ENCODE peak calls at places on chromosomes 2 and 18, in six cellular contexts. G, D, M, H, T and S are unnamed samples.

GRCh38 chr2:119929537-119929936 is 83.3 kb upstream of the EPB41L5 start:
- DNase-seq in G (no peak), D (no peak), M (no peak), H (no peak), T (no peak), S (no peak)

GRCh38 chr2:237429761-237430160 is 15.8 kb upstream of the COL6A3 start:
- DNase-seq in G (no peak), D (no peak), M (no peak), H (no peak), T (no peak), S (no peak)

GRCh38 chr2:12391097-12391496 is 325.6 kb upstream of the TRIB2 start:
- DNase-seq in G (no peak), D (no peak), M (no peak), H (peak; percentile 13), T (no peak), S (no peak)

GRCh38 chr2:228408529-228409227 is 227.2 kb upstream of the SPHKAP start:
- DNase-seq in G (no peak), D (no peak), M (no peak), H (no peak), T (no peak), S (no peak)

GRCh38 chr2:234989183-234989701 is 37.4 kb downstream of the SH3BP4 start:
- DNase-seq in G (no peak), D (no peak), M (peak; percentile 91), H (no peak), T (peak; percentile 91), S (no peak)

GRCh38 chr2:219870023-219870422 is 242.6 kb downstream of the SLC4A3 start:
- DNase-seq in G (no peak), D (no peak), M (no peak), H (no peak), T (no peak), S (no peak)

GRCh38 chr2:47069628-47070154 is 85.4 kb downstream of the STPG4 start:
- DNase-seq in G (no peak), D (peak; percentile 82), M (peak; percentile 96), H (peak; percentile 84), T (no peak), S (no peak)

GRCh38 chr2:143725425-143725824 is 596.2 kb downstream of the ARHGAP15 start:
- DNase-seq in G (no peak), D (no peak), M (no peak), H (no peak), T (no peak), S (no peak)

GRCh38 chr18:46478796-46479195 is 178.2 kb downstream of the LOXHD1 start:
- DNase-seq in G (no peak), D (no peak), M (no peak), H (no peak), T (no peak), S (no peak)

GRCh38 chr18:706438-706837 is 6.0 kb downstream of the ENOSF1 start:
- DNase-seq in G (no peak), D (no peak), M (no peak), H (no peak), T (no peak), S (no peak)

GRCh38 chr2:30522421-30522820 is 75.4 kb downstream of the LCLAT1 start:
- DNase-seq in G (no peak), D (no peak), M (no peak), H (no peak), T (no peak), S (no peak)

GRCh38 chr2:38301340-38301968 is 75.6 kb downstream of the ATL2 start:
- DNase-seq in G (no peak), D (no peak), M (no peak), H (no peak), T (no peak), S (no peak)

GRCh38 chr2:226798422-226799210 is 1.0 kb downstream of the IRS1 start:
- DNase-seq in G (peak; percentile 54), D (no peak), M (peak; percentile 46), H (no peak), T (no peak), S (peak; percentile 61)

GRCh38 chr2:127531133-127531709 is 4.3 kb upstream of the MYO7B start:
- DNase-seq in G (no peak), D (no peak), M (no peak), H (peak; percentile 21), T (no peak), S (no peak)

GRCh38 chr18:59744271-59744721 is 47.1 kb upstream of the CCBE1 start:
- DNase-seq in G (no peak), D (no peak), M (no peak), H (no peak), T (no peak), S (no peak)

GRCh38 chr2:31365348-31365747 is 49.2 kb downstream of the XDH start:
- DNase-seq in G (no peak), D (no peak), M (no peak), H (no peak), T (no peak), S (no peak)

GRCh38 chr2:217113496-217113895 is 253.6 kb upstream of the TNP1 start:
- DNase-seq in G (no peak), D (no peak), M (no peak), H (no peak), T (no peak), S (no peak)

GRCh38 chr2:100198461-100199230 is 56.3 kb upstream of the AFF3 start:
- DNase-seq in G (no peak), D (no peak), M (no peak), H (no peak), T (no peak), S (no peak)

GRCh38 chr2:100814043-100814442 is 5.9 kb upstream of the NPAS2 start:
- DNase-seq in G (no peak), D (no peak), M (no peak), H (no peak), T (no peak), S (no peak)

GRCh38 chr2:199704358-199705238 is 146.4 kb downstream of the FTCDNL1 start:
- DNase-seq in G (no peak), D (peak; percentile 36), M (no peak), H (peak; percentile 53), T (no peak), S (no peak)

GRCh38 chr2:237591021-237591370 is 462 bp upstream of the RAB17 start:
- DNase-seq in G (no peak), D (peak; percentile 77), M (peak; percentile 76), H (peak; percentile 68), T (no peak), S (no peak)

GRCh38 chr18:43571078-43571689 is 293.9 kb upstream of the SYT4 start:
- DNase-seq in G (no peak), D (no peak), M (no peak), H (peak; percentile 27), T (no peak), S (no peak)

GRCh38 chr2:70828914-70829824 is 6.4 kb downstream of the CD207 start:
- DNase-seq in G (no peak), D (no peak), M (no peak), H (no peak), T (no peak), S (no peak)

GRCh38 chr2:232139171-232139594 is 177.7 kb downstream of the DIS3L2 start:
- DNase-seq in G (no peak), D (no peak), M (no peak), H (no peak), T (no peak), S (no peak)

GRCh38 chr2:233143700-233144331 is 83.7 kb downstream of the INPP5D start:
- DNase-seq in G (no peak), D (no peak), M (no peak), H (no peak), T (no peak), S (no peak)

GRCh38 chr18:12625242-12625641 is 32.7 kb downstream of the SPIRE1 start:
- DNase-seq in G (no peak), D (no peak), M (no peak), H (no peak), T (no peak), S (no peak)

GRCh38 chr2:199379251-199379650 is 78.5 kb downstream of the SATB2 start:
- DNase-seq in G (no peak), D (no peak), M (no peak), H (no peak), T (no peak), S (no peak)

GRCh38 chr2:60961457-60961856 is 56.1 kb upstream of the PEX13 start:
- DNase-seq in G (no peak), D (no peak), M (no peak), H (no peak), T (no peak), S (no peak)

GRCh38 chr2:238502956-238503791 is 76.4 kb downstream of the ASB1 start:
- DNase-seq in G (no peak), D (no peak), M (no peak), H (no peak), T (no peak), S (no peak)

GRCh38 chr18:75779910-75780309 is 352.4 kb upstream of the SMIM21 start:
- DNase-seq in G (no peak), D (no peak), M (no peak), H (no peak), T (no peak), S (no peak)
- TF ChIP-seq POLR2A in G (no peak), D (no peak), M (no peak), H (no peak), T (no peak), S (no peak)

DNA sequence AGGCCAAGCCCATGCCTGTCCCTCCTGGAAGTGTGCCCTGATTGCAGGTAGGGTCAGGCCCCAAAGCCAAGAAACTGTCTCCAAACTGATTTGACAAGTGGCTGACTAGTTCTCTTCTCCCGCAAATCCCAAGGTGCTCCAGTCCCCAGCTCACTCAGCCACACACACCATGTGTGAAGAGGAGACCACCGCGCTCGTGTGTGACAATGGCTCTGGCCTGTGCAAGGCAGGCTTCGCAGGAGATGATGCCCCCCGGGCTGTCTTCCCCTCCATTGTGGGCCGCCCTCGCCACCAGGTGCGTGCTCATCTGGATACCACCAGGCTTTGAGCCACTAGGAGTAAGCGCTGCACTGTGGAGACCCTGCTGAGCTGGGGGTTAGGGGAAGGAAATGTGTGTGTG is 8.3 kb downstream of the ACTG2 start:
- DNase-seq in G (no peak), D (no peak), M (no peak), H (no peak), T (peak; percentile 58), S (no peak)
- TF ChIP-seq POLR2AphosphoS5 in G (no peak), D (no peak), M (no peak), H (no peak), T (peak; percentile 76), S (no peak)

DNA sequence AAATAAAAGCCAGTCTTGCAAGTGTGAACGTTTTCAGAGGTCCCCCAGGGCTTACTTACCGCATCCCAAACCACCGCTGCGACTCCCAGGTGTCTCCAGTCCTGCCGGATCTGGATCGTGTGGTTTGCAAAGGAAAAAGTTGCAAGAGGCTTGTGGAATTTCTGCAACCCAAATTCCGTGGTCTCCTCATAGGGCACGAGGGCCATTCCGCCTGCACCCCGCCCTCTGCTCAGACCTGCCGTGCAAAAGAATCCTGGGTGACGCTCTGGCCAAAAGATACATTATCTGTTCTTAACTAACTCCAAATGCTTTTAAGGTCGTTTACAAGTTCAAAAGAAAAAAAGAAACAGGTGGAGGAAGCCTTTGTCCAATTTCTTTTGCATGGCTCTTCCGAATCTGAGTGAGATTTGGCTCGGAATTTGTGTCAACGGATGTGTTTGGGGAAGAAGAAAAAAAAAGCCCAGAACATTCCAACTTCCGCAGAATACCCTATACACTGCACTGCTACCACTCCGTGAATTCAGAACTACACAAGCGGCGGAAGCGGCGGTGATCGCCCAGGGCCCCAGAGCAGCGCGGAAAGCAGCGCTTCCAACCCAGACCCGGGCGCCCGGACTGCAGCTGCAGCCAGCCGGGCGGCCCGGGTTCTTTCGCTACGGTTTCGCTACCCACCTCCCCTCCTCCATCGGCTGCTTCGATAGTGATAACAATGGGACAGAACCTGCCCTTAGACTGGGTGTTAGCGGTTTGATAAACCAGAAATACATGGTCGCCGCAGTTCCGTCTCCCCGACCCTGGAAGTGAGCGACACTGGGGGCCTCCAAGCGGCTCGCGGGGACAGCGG is 802 bp downstream of the METTL21A start:
- DNase-seq in G (no peak), D (no peak), M (no peak), H (peak; percentile 64), T (peak; percentile 78), S (peak; percentile 41)
- TF ChIP-seq POLR2A in G (no peak), D (peak; percentile 4), M (no peak), H (peak; percentile 59), T (peak; percentile 19), S (no peak)

GRCh38 chr2:160306985-160307384 is 106.9 kb upstream of the ITGB6 start:
- DNase-seq in G (no peak), D (no peak), M (no peak), H (no peak), T (peak; percentile 80), S (no peak)
- TF ChIP-seq POLR2AphosphoS5 in G (no peak), D (no peak), M (peak; percentile 36), H (no peak), T (peak; percentile 63), S (no peak)